ENCODE peak calls at places on chromosomes 13 and 19, in four cellular contexts. One of them, this sample, is unnamed.

GRCh38 chr13:52345048-52345447 is 60.9 kb downstream of the THSD1 start:
- DNase-seq in stimulated activated CD4-positive, alpha-beta T cell treated with anti-CD3 and anti-CD28 coated beads, Interleukin-2, amount 100 ng/mL, for 4 hours: no peak
- DNase-seq in activated effector memory CD4-positive, alpha-beta T cell treated with anti-CD3 and anti-CD28 coated beads, Interleukin-2, amount 50 U/mL, for 16 hours: no peak
- DNase-seq in AG08396: no peak
- DNase-seq in this sample: peak

GRCh38 chr19:1068111-1069001 is 1.4 kb downstream of the ARHGAP45 start:
- DNase-seq in activated effector memory CD4-positive, alpha-beta T cell treated with anti-CD3 and anti-CD28 coated beads, Interleukin-2, amount 50 U/mL, for 16 hours: peak
- DNase-seq in AG08396: no peak
- DNase-seq in stimulated activated CD4-positive, alpha-beta T cell treated with anti-CD3 and anti-CD28 coated beads, Interleukin-2, amount 100 ng/mL, for 4 hours: peak
- DNase-seq in this sample: no peak

GRCh38 chr19:5623397-5624153 is 692 bp downstream of the SAFB start:
- DNase-seq in AG08396: no peak
- DNase-seq in stimulated activated CD4-positive, alpha-beta T cell treated with anti-CD3 and anti-CD28 coated beads, Interleukin-2, amount 100 ng/mL, for 4 hours: no peak
- DNase-seq in activated effector memory CD4-positive, alpha-beta T cell treated with anti-CD3 and anti-CD28 coated beads, Interleukin-2, amount 50 U/mL, for 16 hours: no peak
- DNase-seq in this sample: peak

GRCh38 chr13:99993660-99994455 is 12.3 kb downstream of the ZIC2 start:
- DNase-seq in stimulated activated CD4-positive, alpha-beta T cell treated with anti-CD3 and anti-CD28 coated beads, Interleukin-2, amount 100 ng/mL, for 4 hours: no peak
- DNase-seq in activated effector memory CD4-positive, alpha-beta T cell treated with anti-CD3 and anti-CD28 coated beads, Interleukin-2, amount 50 U/mL, for 16 hours: no peak
- DNase-seq in AG08396: no peak
- DNase-seq in this sample: no peak

GRCh38 chr19:51101171-51101865 is 6.9 kb downstream of the CTU1 start:
- DNase-seq in activated effector memory CD4-positive, alpha-beta T cell treated with anti-CD3 and anti-CD28 coated beads, Interleukin-2, amount 50 U/mL, for 16 hours: no peak
- DNase-seq in AG08396: no peak
- DNase-seq in stimulated activated CD4-positive, alpha-beta T cell treated with anti-CD3 and anti-CD28 coated beads, Interleukin-2, amount 100 ng/mL, for 4 hours: no peak
- DNase-seq in this sample: no peak

GRCh38 chr13:33865945-33866344 is 48.0 kb downstream of the RFC3 start:
- DNase-seq in activated effector memory CD4-positive, alpha-beta T cell treated with anti-CD3 and anti-CD28 coated beads, Interleukin-2, amount 50 U/mL, for 16 hours: no peak
- DNase-seq in stimulated activated CD4-positive, alpha-beta T cell treated with anti-CD3 and anti-CD28 coated beads, Interleukin-2, amount 100 ng/mL, for 4 hours: no peak
- DNase-seq in AG08396: no peak
- DNase-seq in this sample: no peak

GRCh38 chr19:35168261-35168660 is 13.7 kb downstream of the FXYD5 start:
- DNase-seq in AG08396: no peak
- DNase-seq in activated effector memory CD4-positive, alpha-beta T cell treated with anti-CD3 and anti-CD28 coated beads, Interleukin-2, amount 50 U/mL, for 16 hours: no peak
- DNase-seq in stimulated activated CD4-positive, alpha-beta T cell treated with anti-CD3 and anti-CD28 coated beads, Interleukin-2, amount 100 ng/mL, for 4 hours: no peak
- DNase-seq in this sample: no peak

GRCh38 chr13:109704771-109705628 is 81.4 kb downstream of the IRS2 start:
- DNase-seq in stimulated activated CD4-positive, alpha-beta T cell treated with anti-CD3 and anti-CD28 coated beads, Interleukin-2, amount 100 ng/mL, for 4 hours: no peak
- DNase-seq in AG08396: no peak
- DNase-seq in activated effector memory CD4-positive, alpha-beta T cell treated with anti-CD3 and anti-CD28 coated beads, Interleukin-2, amount 50 U/mL, for 16 hours: no peak
- DNase-seq in this sample: no peak

GRCh38 chr19:34436716-34437115 is 8.5 kb downstream of the UBA2 start:
- DNase-seq in activated effector memory CD4-positive, alpha-beta T cell treated with anti-CD3 and anti-CD28 coated beads, Interleukin-2, amount 50 U/mL, for 16 hours: no peak
- DNase-seq in stimulated activated CD4-positive, alpha-beta T cell treated with anti-CD3 and anti-CD28 coated beads, Interleukin-2, amount 100 ng/mL, for 4 hours: no peak
- DNase-seq in AG08396: no peak
- DNase-seq in this sample: peak

GRCh38 chr19:37928527-37929286 is 21.7 kb downstream of the SIPA1L3 start:
- DNase-seq in stimulated activated CD4-positive, alpha-beta T cell treated with anti-CD3 and anti-CD28 coated beads, Interleukin-2, amount 100 ng/mL, for 4 hours: no peak
- DNase-seq in activated effector memory CD4-positive, alpha-beta T cell treated with anti-CD3 and anti-CD28 coated beads, Interleukin-2, amount 50 U/mL, for 16 hours: no peak
- DNase-seq in AG08396: no peak
- DNase-seq in this sample: no peak

GRCh38 chr13:91647361-91647970 is 249.0 kb downstream of the GPC5 start:
- DNase-seq in AG08396: peak
- DNase-seq in activated effector memory CD4-positive, alpha-beta T cell treated with anti-CD3 and anti-CD28 coated beads, Interleukin-2, amount 50 U/mL, for 16 hours: no peak
- DNase-seq in stimulated activated CD4-positive, alpha-beta T cell treated with anti-CD3 and anti-CD28 coated beads, Interleukin-2, amount 100 ng/mL, for 4 hours: no peak
- DNase-seq in this sample: peak

GRCh38 chr13:27793377-27794074 is 1.2 kb downstream of the GSX1 start:
- DNase-seq in stimulated activated CD4-positive, alpha-beta T cell treated with anti-CD3 and anti-CD28 coated beads, Interleukin-2, amount 100 ng/mL, for 4 hours: no peak
- DNase-seq in activated effector memory CD4-positive, alpha-beta T cell treated with anti-CD3 and anti-CD28 coated beads, Interleukin-2, amount 50 U/mL, for 16 hours: no peak
- DNase-seq in AG08396: no peak
- DNase-seq in this sample: no peak

This sample was measured in lung microvascular endothelial cell.